ENCODE peak calls at places on chromosomes 11 and 22, in five cellular contexts. One of them, this sample, is unnamed.

GRCh38 chr11:1354125-1354938 is 35.4 kb upstream of the BRSK2 start:
- DNase-seq in foreskin fibroblast: no peak
- DNase-seq in memory B cell: no peak
- DNase-seq in stimulated activated CD4-positive, alpha-beta T cell treated with anti-CD3 and anti-CD28 coated beads, Interleukin-15, amount 100 ng/mL, for 1 hour: no peak
- DNase-seq in A172: no peak
- DNase-seq in this sample: no peak

GRCh38 chr11:31995031-31995430 is 95.8 kb upstream of the RCN1 start:
- DNase-seq in foreskin fibroblast: no peak
- DNase-seq in memory B cell: no peak
- DNase-seq in stimulated activated CD4-positive, alpha-beta T cell treated with anti-CD3 and anti-CD28 coated beads, Interleukin-15, amount 100 ng/mL, for 1 hour: no peak
- DNase-seq in A172: no peak
- DNase-seq in this sample: no peak

GRCh38 chr22:48931452-48931851 is 896.2 kb downstream of the BRD1 start:
- DNase-seq in foreskin fibroblast: no peak
- DNase-seq in memory B cell: no peak
- DNase-seq in stimulated activated CD4-positive, alpha-beta T cell treated with anti-CD3 and anti-CD28 coated beads, Interleukin-15, amount 100 ng/mL, for 1 hour: no peak
- DNase-seq in A172: no peak
- DNase-seq in this sample: no peak

GRCh38 chr22:36384766-36385400 is 2.9 kb downstream of the MYH9 start:
- DNase-seq in foreskin fibroblast: no peak
- DNase-seq in memory B cell: no peak
- DNase-seq in stimulated activated CD4-positive, alpha-beta T cell treated with anti-CD3 and anti-CD28 coated beads, Interleukin-15, amount 100 ng/mL, for 1 hour: peak; percentile 31
- DNase-seq in A172: no peak
- DNase-seq in this sample: no peak

GRCh38 chr11:64890084-64890944 is 11.9 kb upstream of the EHD1 start:
- DNase-seq in foreskin fibroblast: no peak
- DNase-seq in memory B cell: no peak
- DNase-seq in stimulated activated CD4-positive, alpha-beta T cell treated with anti-CD3 and anti-CD28 coated beads, Interleukin-15, amount 100 ng/mL, for 1 hour: no peak
- DNase-seq in A172: no peak
- DNase-seq in this sample: peak; percentile 33

GRCh38 chr22:49613108-49613507 is 214.6 kb downstream of the BRD1 start:
- DNase-seq in foreskin fibroblast: no peak
- DNase-seq in memory B cell: no peak
- DNase-seq in stimulated activated CD4-positive, alpha-beta T cell treated with anti-CD3 and anti-CD28 coated beads, Interleukin-15, amount 100 ng/mL, for 1 hour: no peak
- DNase-seq in A172: no peak
- DNase-seq in this sample: no peak

GRCh38 chr22:45537734-45538181 is 35.1 kb downstream of the FBLN1 start:
- DNase-seq in foreskin fibroblast: peak; percentile 81
- DNase-seq in memory B cell: no peak
- DNase-seq in stimulated activated CD4-positive, alpha-beta T cell treated with anti-CD3 and anti-CD28 coated beads, Interleukin-15, amount 100 ng/mL, for 1 hour: no peak
- DNase-seq in A172: peak; percentile 83
- DNase-seq in this sample: no peak

GRCh38 chr11:69310351-69310750 is 16.4 kb downstream of the MYEOV start:
- DNase-seq in foreskin fibroblast: no peak
- DNase-seq in memory B cell: no peak
- DNase-seq in stimulated activated CD4-positive, alpha-beta T cell treated with anti-CD3 and anti-CD28 coated beads, Interleukin-15, amount 100 ng/mL, for 1 hour: no peak
- DNase-seq in A172: no peak
- DNase-seq in this sample: no peak

GRCh38 chr22:42315392-42315756 is 44.9 kb upstream of the TCF20 start:
- DNase-seq in foreskin fibroblast: no peak
- DNase-seq in memory B cell: no peak
- DNase-seq in stimulated activated CD4-positive, alpha-beta T cell treated with anti-CD3 and anti-CD28 coated beads, Interleukin-15, amount 100 ng/mL, for 1 hour: no peak
- DNase-seq in A172: no peak
- DNase-seq in this sample: no peak

GRCh38 chr11:45528435-45528834 is 137.0 kb downstream of the CHST1 start:
- DNase-seq in foreskin fibroblast: no peak
- DNase-seq in memory B cell: no peak
- DNase-seq in stimulated activated CD4-positive, alpha-beta T cell treated with anti-CD3 and anti-CD28 coated beads, Interleukin-15, amount 100 ng/mL, for 1 hour: no peak
- DNase-seq in A172: no peak
- DNase-seq in this sample: no peak

GRCh38 chr22:32650553-32651345 is 150.8 kb upstream of the TIMP3 start:
- DNase-seq in foreskin fibroblast: peak; percentile 68
- DNase-seq in memory B cell: no peak
- DNase-seq in stimulated activated CD4-positive, alpha-beta T cell treated with anti-CD3 and anti-CD28 coated beads, Interleukin-15, amount 100 ng/mL, for 1 hour: no peak
- DNase-seq in A172: peak; percentile 40
- DNase-seq in this sample: no peak

GRCh38 chr11:95519912-95520311 is 269.7 kb downstream of the FAM76B start:
- DNase-seq in foreskin fibroblast: no peak
- DNase-seq in memory B cell: no peak
- DNase-seq in stimulated activated CD4-positive, alpha-beta T cell treated with anti-CD3 and anti-CD28 coated beads, Interleukin-15, amount 100 ng/mL, for 1 hour: no peak
- DNase-seq in A172: no peak
- DNase-seq in this sample: no peak

GRCh38 chr22:48902983-48903650 is 924.6 kb downstream of the BRD1 start:
- DNase-seq in foreskin fibroblast: no peak
- DNase-seq in memory B cell: no peak
- DNase-seq in stimulated activated CD4-positive, alpha-beta T cell treated with anti-CD3 and anti-CD28 coated beads, Interleukin-15, amount 100 ng/mL, for 1 hour: no peak
- DNase-seq in A172: no peak
- DNase-seq in this sample: no peak

GRCh38 chr22:32660292-32660691 is 141.2 kb upstream of the TIMP3 start:
- DNase-seq in foreskin fibroblast: peak; percentile 37
- DNase-seq in memory B cell: peak; percentile 15
- DNase-seq in stimulated activated CD4-positive, alpha-beta T cell treated with anti-CD3 and anti-CD28 coated beads, Interleukin-15, amount 100 ng/mL, for 1 hour: peak; percentile 30
- DNase-seq in A172: peak; percentile 54
- DNase-seq in this sample: peak; percentile 77

GRCh38 chr11:1298695-1299492 is 10.5 kb downstream of the TOLLIP start:
- DNase-seq in foreskin fibroblast: peak; percentile 73
- DNase-seq in memory B cell: no peak
- DNase-seq in stimulated activated CD4-positive, alpha-beta T cell treated with anti-CD3 and anti-CD28 coated beads, Interleukin-15, amount 100 ng/mL, for 1 hour: no peak
- DNase-seq in A172: peak; percentile 50
- DNase-seq in this sample: peak; percentile 70

GRCh38 chr11:12174145-12175143 is 64.1 kb downstream of the MICAL2 start:
- DNase-seq in foreskin fibroblast: peak; percentile 69
- DNase-seq in memory B cell: no peak
- DNase-seq in stimulated activated CD4-positive, alpha-beta T cell treated with anti-CD3 and anti-CD28 coated beads, Interleukin-15, amount 100 ng/mL, for 1 hour: no peak
- DNase-seq in A172: peak; percentile 70
- DNase-seq in this sample: no peak

GRCh38 chr11:77082838-77083552 is 16.2 kb downstream of the CAPN5 start:
- DNase-seq in foreskin fibroblast: no peak
- DNase-seq in memory B cell: no peak
- DNase-seq in stimulated activated CD4-positive, alpha-beta T cell treated with anti-CD3 and anti-CD28 coated beads, Interleukin-15, amount 100 ng/mL, for 1 hour: no peak
- DNase-seq in A172: no peak
- DNase-seq in this sample: no peak

GRCh38 chr11:8059571-8060011 is 21.4 kb upstream of the TUB start:
- DNase-seq in foreskin fibroblast: no peak
- DNase-seq in memory B cell: no peak
- DNase-seq in stimulated activated CD4-positive, alpha-beta T cell treated with anti-CD3 and anti-CD28 coated beads, Interleukin-15, amount 100 ng/mL, for 1 hour: no peak
- DNase-seq in A172: no peak
- DNase-seq in this sample: no peak

GRCh38 chr11:77073328-77074001 is 6.7 kb downstream of the CAPN5 start:
- DNase-seq in foreskin fibroblast: peak; percentile 98
- DNase-seq in memory B cell: no peak
- DNase-seq in stimulated activated CD4-positive, alpha-beta T cell treated with anti-CD3 and anti-CD28 coated beads, Interleukin-15, amount 100 ng/mL, for 1 hour: no peak
- DNase-seq in A172: peak; percentile 93
- DNase-seq in this sample: peak; percentile 89

GRCh38 chr11:2524446-2525165 is 79.8 kb downstream of the KCNQ1 start:
- DNase-seq in foreskin fibroblast: no peak
- DNase-seq in memory B cell: no peak
- DNase-seq in stimulated activated CD4-positive, alpha-beta T cell treated with anti-CD3 and anti-CD28 coated beads, Interleukin-15, amount 100 ng/mL, for 1 hour: no peak
- DNase-seq in A172: no peak
- DNase-seq in this sample: no peak

GRCh38 chr11:35602160-35602793 is 16.0 kb upstream of the FJX1 start:
- DNase-seq in foreskin fibroblast: no peak
- DNase-seq in memory B cell: no peak
- DNase-seq in stimulated activated CD4-positive, alpha-beta T cell treated with anti-CD3 and anti-CD28 coated beads, Interleukin-15, amount 100 ng/mL, for 1 hour: no peak
- DNase-seq in A172: no peak
- DNase-seq in this sample: no peak

GRCh38 chr11:97895572-97895971 is 1125.2 kb upstream of the CNTN5 start:
- DNase-seq in foreskin fibroblast: no peak
- DNase-seq in memory B cell: no peak
- DNase-seq in stimulated activated CD4-positive, alpha-beta T cell treated with anti-CD3 and anti-CD28 coated beads, Interleukin-15, amount 100 ng/mL, for 1 hour: no peak
- DNase-seq in A172: no peak
- DNase-seq in this sample: no peak

GRCh38 chr11:103395612-103396011 is 286.4 kb downstream of the DYNC2H1 start:
- DNase-seq in foreskin fibroblast: peak; percentile 19
- DNase-seq in memory B cell: no peak
- DNase-seq in stimulated activated CD4-positive, alpha-beta T cell treated with anti-CD3 and anti-CD28 coated beads, Interleukin-15, amount 100 ng/mL, for 1 hour: no peak
- DNase-seq in A172: peak; percentile 55
- DNase-seq in this sample: no peak

GRCh38 chr11:111435046-111435698 is 56.1 kb upstream of the POU2AF1 start:
- DNase-seq in foreskin fibroblast: no peak
- DNase-seq in memory B cell: no peak
- DNase-seq in stimulated activated CD4-positive, alpha-beta T cell treated with anti-CD3 and anti-CD28 coated beads, Interleukin-15, amount 100 ng/mL, for 1 hour: no peak
- DNase-seq in A172: no peak
- DNase-seq in this sample: no peak

GRCh38 chr11:67345949-67346819 is 7.2 kb downstream of the POLD4 start:
- DNase-seq in foreskin fibroblast: peak; percentile 60
- DNase-seq in memory B cell: no peak
- DNase-seq in stimulated activated CD4-positive, alpha-beta T cell treated with anti-CD3 and anti-CD28 coated beads, Interleukin-15, amount 100 ng/mL, for 1 hour: no peak
- DNase-seq in A172: peak; percentile 61
- DNase-seq in this sample: peak; percentile 96

GRCh38 chr11:95453616-95454118 is 222.7 kb upstream of the SESN3 start:
- DNase-seq in foreskin fibroblast: no peak
- DNase-seq in memory B cell: no peak
- DNase-seq in stimulated activated CD4-positive, alpha-beta T cell treated with anti-CD3 and anti-CD28 coated beads, Interleukin-15, amount 100 ng/mL, for 1 hour: no peak
- DNase-seq in A172: no peak
- DNase-seq in this sample: no peak

GRCh38 chr11:66420671-66421476 is at the start of gene NPAS4:
- DNase-seq in foreskin fibroblast: no peak
- DNase-seq in memory B cell: no peak
- DNase-seq in stimulated activated CD4-positive, alpha-beta T cell treated with anti-CD3 and anti-CD28 coated beads, Interleukin-15, amount 100 ng/mL, for 1 hour: no peak
- DNase-seq in A172: no peak
- DNase-seq in this sample: no peak

GRCh38 chr22:28328751-28329150 is 350.9 kb downstream of the TTC28 start:
- DNase-seq in foreskin fibroblast: no peak
- DNase-seq in memory B cell: no peak
- DNase-seq in stimulated activated CD4-positive, alpha-beta T cell treated with anti-CD3 and anti-CD28 coated beads, Interleukin-15, amount 100 ng/mL, for 1 hour: no peak
- DNase-seq in A172: no peak
- DNase-seq in this sample: no peak

GRCh38 chr11:57144531-57145320 is 37.0 kb upstream of the LRRC55 start:
- DNase-seq in foreskin fibroblast: no peak
- DNase-seq in memory B cell: no peak
- DNase-seq in stimulated activated CD4-positive, alpha-beta T cell treated with anti-CD3 and anti-CD28 coated beads, Interleukin-15, amount 100 ng/mL, for 1 hour: no peak
- DNase-seq in A172: no peak
- DNase-seq in this sample: no peak

GRCh38 chr11:95296621-95297025 is 65.6 kb upstream of the SESN3 start:
- DNase-seq in foreskin fibroblast: no peak
- DNase-seq in memory B cell: peak; percentile 48
- DNase-seq in stimulated activated CD4-positive, alpha-beta T cell treated with anti-CD3 and anti-CD28 coated beads, Interleukin-15, amount 100 ng/mL, for 1 hour: no peak
- DNase-seq in A172: peak; percentile 9
- DNase-seq in this sample: no peak

GRCh38 chr11:1573077-1573846 is 1.2 kb upstream of the DUSP8 start:
- DNase-seq in foreskin fibroblast: no peak
- DNase-seq in memory B cell: no peak
- DNase-seq in stimulated activated CD4-positive, alpha-beta T cell treated with anti-CD3 and anti-CD28 coated beads, Interleukin-15, amount 100 ng/mL, for 1 hour: peak; percentile 12
- DNase-seq in A172: no peak
- DNase-seq in this sample: no peak

GRCh38 chr22:30892731-30893221 is 75.8 kb downstream of the MORC2 start:
- DNase-seq in foreskin fibroblast: no peak
- DNase-seq in memory B cell: no peak
- DNase-seq in stimulated activated CD4-positive, alpha-beta T cell treated with anti-CD3 and anti-CD28 coated beads, Interleukin-15, amount 100 ng/mL, for 1 hour: no peak
- DNase-seq in A172: no peak
- DNase-seq in this sample: no peak

GRCh38 chr11:14443642-14444041 is 56.0 kb downstream of the COPB1 start:
- DNase-seq in foreskin fibroblast: peak; percentile 67
- DNase-seq in memory B cell: no peak
- DNase-seq in stimulated activated CD4-positive, alpha-beta T cell treated with anti-CD3 and anti-CD28 coated beads, Interleukin-15, amount 100 ng/mL, for 1 hour: no peak
- DNase-seq in A172: peak; percentile 86
- DNase-seq in this sample: peak; percentile 81

GRCh38 chr22:38243007-38243775 is 29.6 kb downstream of the TMEM184B start:
- DNase-seq in foreskin fibroblast: no peak
- DNase-seq in memory B cell: no peak
- DNase-seq in stimulated activated CD4-positive, alpha-beta T cell treated with anti-CD3 and anti-CD28 coated beads, Interleukin-15, amount 100 ng/mL, for 1 hour: no peak
- DNase-seq in A172: peak; percentile 35
- DNase-seq in this sample: peak; percentile 74

GRCh38 chr11:33713914-33714398 is 13.3 kb upstream of the C11orf91 start:
- DNase-seq in foreskin fibroblast: no peak
- DNase-seq in memory B cell: no peak
- DNase-seq in stimulated activated CD4-positive, alpha-beta T cell treated with anti-CD3 and anti-CD28 coated beads, Interleukin-15, amount 100 ng/mL, for 1 hour: no peak
- DNase-seq in A172: no peak
- DNase-seq in this sample: no peak

GRCh38 chr11:75265851-75266531 is 25.4 kb downstream of the TPBGL start:
- DNase-seq in foreskin fibroblast: peak; percentile 40
- DNase-seq in memory B cell: no peak
- DNase-seq in stimulated activated CD4-positive, alpha-beta T cell treated with anti-CD3 and anti-CD28 coated beads, Interleukin-15, amount 100 ng/mL, for 1 hour: no peak
- DNase-seq in A172: no peak
- DNase-seq in this sample: no peak